ENCODE peak calls at places on chromosomes 12 and 14, in seven cellular contexts. One of them, this sample, is unnamed.
A peak's percentile ranks its signal among the peaks of the same experiment; 100 is the strongest.

GRCh38 chr12:109919466-109919865 is 19.4 kb downstream of the TCHP start:
- DNase-seq in OCI-LY7: no peak
- DNase-seq in GM23338: no peak
- DNase-seq in PC-9: no peak
- DNase-seq in PC-3: no peak
- DNase-seq in SK-N-SH: peak; percentile 50
- DNase-seq in MM.1S: no peak
- DNase-seq in this sample: no peak

GRCh38 chr14:69522026-69522425 is 37.5 kb downstream of the PLEKHD1 start:
- DNase-seq in OCI-LY7: no peak
- DNase-seq in GM23338: no peak
- DNase-seq in PC-9: no peak
- DNase-seq in PC-3: no peak
- DNase-seq in SK-N-SH: no peak
- DNase-seq in MM.1S: no peak
- DNase-seq in this sample: no peak

GRCh38 chr12:50524621-50525020 is 19.8 kb downstream of the DIP2B start:
- DNase-seq in OCI-LY7: no peak
- DNase-seq in GM23338: no peak
- DNase-seq in PC-9: no peak
- DNase-seq in PC-3: no peak
- DNase-seq in SK-N-SH: no peak
- DNase-seq in MM.1S: no peak
- DNase-seq in this sample: no peak

GRCh38 chr12:124169577-124169976 is 125.3 kb upstream of the RFLNA start:
- DNase-seq in OCI-LY7: no peak
- DNase-seq in GM23338: no peak
- DNase-seq in PC-9: no peak
- DNase-seq in PC-3: no peak
- DNase-seq in SK-N-SH: no peak
- DNase-seq in MM.1S: no peak
- DNase-seq in this sample: no peak

GRCh38 chr12:70692681-70693288 is 55.6 kb upstream of the PTPRB start:
- DNase-seq in OCI-LY7: peak; percentile 3
- DNase-seq in GM23338: peak; percentile 62
- DNase-seq in PC-9: no peak
- DNase-seq in PC-3: peak; percentile 58
- DNase-seq in SK-N-SH: peak; percentile 16
- DNase-seq in MM.1S: peak; percentile 11
- DNase-seq in this sample: peak; percentile 66

GRCh38 chr14:63596998-63597658 is 44.5 kb downstream of the WDR89 start:
- DNase-seq in OCI-LY7: no peak
- DNase-seq in GM23338: no peak
- DNase-seq in PC-9: no peak
- DNase-seq in PC-3: no peak
- DNase-seq in SK-N-SH: no peak
- DNase-seq in MM.1S: no peak
- DNase-seq in this sample: no peak

GRCh38 chr12:53791735-53792326 is 40.1 kb upstream of the CISTR start:
- DNase-seq in OCI-LY7: peak; percentile 38
- DNase-seq in GM23338: peak; percentile 80
- DNase-seq in PC-9: peak; percentile 14
- DNase-seq in PC-3: peak; percentile 37
- DNase-seq in SK-N-SH: no peak
- DNase-seq in MM.1S: peak; percentile 20
- DNase-seq in this sample: peak; percentile 28

GRCh38 chr12:6828671-6829531 is 694 bp downstream of the P3H3 start:
- DNase-seq in OCI-LY7: peak; percentile 57
- DNase-seq in GM23338: peak; percentile 89
- DNase-seq in PC-9: no peak
- DNase-seq in PC-3: no peak
- DNase-seq in SK-N-SH: peak; percentile 81
- DNase-seq in MM.1S: no peak
- DNase-seq in this sample: peak; percentile 88

DNA sequence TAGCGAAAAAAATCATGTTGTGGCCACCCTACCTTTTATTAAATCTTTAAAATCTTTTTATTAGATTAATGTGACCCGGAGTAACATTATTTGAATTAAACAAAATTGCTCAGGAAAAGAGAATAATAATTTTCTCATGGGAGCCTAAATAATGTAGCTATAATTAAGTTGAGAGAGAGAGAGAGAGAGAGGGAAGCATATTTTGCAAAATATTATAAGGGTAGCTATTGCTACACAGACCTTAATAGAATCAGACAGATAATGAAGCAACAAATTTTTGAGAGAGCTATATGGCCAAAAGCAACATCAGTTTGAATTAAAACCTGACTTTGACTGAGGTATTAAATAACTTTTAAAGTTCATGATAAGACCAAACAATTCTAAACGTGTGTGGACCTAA is 703.5 kb downstream of the TMTC2 start:
- DNase-seq in OCI-LY7: no peak
- DNase-seq in GM23338: no peak
- DNase-seq in PC-9: no peak
- DNase-seq in PC-3: no peak
- DNase-seq in SK-N-SH: no peak
- DNase-seq in MM.1S: no peak
- DNase-seq in this sample: no peak
- H3K9me2 ChIP-seq in OCI-LY7: no peaks in the 10 kb centered on the region
- H3K9me2 ChIP-seq in GM23338: no peaks in the 10 kb centered on the region
- H3K9me2 ChIP-seq in PC-9: no peaks in the 10 kb centered on the region
- H3K9me2 ChIP-seq in PC-3: no peaks in the 10 kb centered on the region
- H3K9me2 ChIP-seq in SK-N-SH: no peaks in the 10 kb centered on the region
- H3K9me2 ChIP-seq in MM.1S: no peaks in the 10 kb centered on the region
- H3K9me2 ChIP-seq in this sample: no peaks in the 10 kb centered on the region

DNA sequence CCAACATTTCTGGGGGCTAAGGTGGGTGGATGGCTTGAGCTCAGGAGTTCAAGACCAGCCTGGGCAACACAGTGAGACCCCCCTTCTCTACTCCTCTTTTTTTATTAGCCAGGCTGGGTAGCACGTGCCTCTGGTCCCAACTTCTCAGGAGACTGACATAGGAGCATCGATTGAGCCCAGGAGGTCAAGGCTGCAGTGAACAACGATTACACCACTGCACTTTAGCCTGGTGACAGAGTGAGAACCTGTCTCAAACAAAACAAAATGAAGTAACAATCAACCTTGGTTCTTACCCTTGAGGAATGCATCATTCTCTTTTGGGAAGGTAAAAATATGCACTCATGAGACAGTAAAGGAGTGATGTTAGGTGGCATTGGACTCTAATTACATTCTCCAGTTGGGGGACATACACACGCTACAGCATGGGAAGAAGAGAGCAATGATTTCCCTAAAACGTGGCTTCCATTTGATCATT is 3.9 kb upstream of the NIN start:
- DNase-seq in OCI-LY7: no peak
- DNase-seq in GM23338: no peak
- DNase-seq in PC-9: no peak
- DNase-seq in PC-3: no peak
- DNase-seq in SK-N-SH: no peak
- DNase-seq in MM.1S: no peak
- DNase-seq in this sample: no peak
- H3K9me2 ChIP-seq in OCI-LY7: no peaks in the 10 kb centered on the region
- H3K9me2 ChIP-seq in GM23338: no peaks in the 10 kb centered on the region
- H3K9me2 ChIP-seq in PC-9: no peaks in the 10 kb centered on the region
- H3K9me2 ChIP-seq in PC-3: no peaks in the 10 kb centered on the region
- H3K9me2 ChIP-seq in SK-N-SH: no peaks in the 10 kb centered on the region
- H3K9me2 ChIP-seq in MM.1S: no peaks in the 10 kb centered on the region
- H3K9me2 ChIP-seq in this sample: no peaks in the 10 kb centered on the region

DNA sequence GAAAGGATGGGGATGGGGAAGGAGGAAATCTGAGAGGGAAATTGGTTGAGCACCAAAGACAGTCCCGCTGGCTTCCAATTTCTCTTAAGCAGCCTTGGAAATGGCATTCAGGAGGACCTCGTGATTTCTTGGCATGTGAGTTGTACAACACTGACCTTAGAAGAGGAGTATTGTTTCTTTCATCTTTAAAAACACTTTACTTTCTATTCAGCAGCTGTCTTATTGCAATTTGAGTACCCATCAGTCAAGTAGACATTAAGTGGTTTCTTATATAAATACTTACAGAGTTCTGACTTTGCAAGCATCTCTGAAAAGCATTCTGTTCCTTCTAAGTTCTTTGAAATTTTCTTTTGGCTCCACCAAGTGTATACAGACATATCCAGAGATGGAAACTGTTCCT is 83.2 kb downstream of the LMNTD1 start:
- DNase-seq in OCI-LY7: no peak
- DNase-seq in GM23338: no peak
- DNase-seq in PC-9: no peak
- DNase-seq in PC-3: no peak
- DNase-seq in SK-N-SH: no peak
- DNase-seq in MM.1S: no peak
- DNase-seq in this sample: no peak
- H3K9me2 ChIP-seq in OCI-LY7: no peaks in the 10 kb centered on the region
- H3K9me2 ChIP-seq in GM23338: peaks cover 5% of the 10 kb centered on the region
- H3K9me2 ChIP-seq in PC-9: no peaks in the 10 kb centered on the region
- H3K9me2 ChIP-seq in PC-3: peaks cover 3% of the 10 kb centered on the region
- H3K9me2 ChIP-seq in SK-N-SH: no peaks in the 10 kb centered on the region
- H3K9me2 ChIP-seq in MM.1S: no peaks in the 10 kb centered on the region
- H3K9me2 ChIP-seq in this sample: no peaks in the 10 kb centered on the region

DNA sequence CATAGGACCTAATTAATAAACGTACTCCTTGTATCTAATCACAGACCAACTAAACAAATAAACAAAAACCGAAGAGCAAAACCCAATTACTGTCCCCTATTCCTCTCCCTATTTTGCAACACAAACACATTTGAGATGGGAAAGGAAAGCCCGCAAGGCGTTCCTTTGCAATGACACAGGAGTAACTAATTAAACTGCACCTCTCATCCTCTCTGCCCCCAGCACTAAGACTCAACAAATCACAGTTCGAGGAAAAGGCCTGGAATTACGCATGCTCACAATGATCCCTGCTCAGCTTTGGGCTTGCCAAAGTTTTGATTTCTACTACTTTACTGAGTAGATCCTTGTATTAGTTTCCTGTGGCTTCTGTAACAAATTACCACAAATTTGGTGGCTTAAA is 122.8 kb downstream of the NAV3 start:
- DNase-seq in OCI-LY7: no peak
- DNase-seq in GM23338: peak; percentile 19
- DNase-seq in PC-9: no peak
- DNase-seq in PC-3: no peak
- DNase-seq in SK-N-SH: no peak
- DNase-seq in MM.1S: no peak
- DNase-seq in this sample: no peak
- H3K9me2 ChIP-seq in OCI-LY7: no peaks in the 10 kb centered on the region
- H3K9me2 ChIP-seq in GM23338: no peaks in the 10 kb centered on the region
- H3K9me2 ChIP-seq in PC-9: no peaks in the 10 kb centered on the region
- H3K9me2 ChIP-seq in PC-3: no peaks in the 10 kb centered on the region
- H3K9me2 ChIP-seq in SK-N-SH: no peaks in the 10 kb centered on the region
- H3K9me2 ChIP-seq in MM.1S: no peaks in the 10 kb centered on the region
- H3K9me2 ChIP-seq in this sample: no peaks in the 10 kb centered on the region

GRCh38 chr14:26394114-26394855 is 203.5 kb downstream of the NOVA1 start:
- DNase-seq in OCI-LY7: no peak
- DNase-seq in GM23338: peak; percentile 43
- DNase-seq in PC-9: peak; percentile 54
- DNase-seq in PC-3: peak; percentile 59
- DNase-seq in SK-N-SH: peak; percentile 23
- DNase-seq in MM.1S: no peak
- DNase-seq in this sample: peak; percentile 47
- H3K9me2 ChIP-seq in OCI-LY7: no peaks in the 10 kb centered on the region
- H3K9me2 ChIP-seq in GM23338: no peaks in the 10 kb centered on the region
- H3K9me2 ChIP-seq in PC-9: no peaks in the 10 kb centered on the region
- H3K9me2 ChIP-seq in PC-3: no peaks in the 10 kb centered on the region
- H3K9me2 ChIP-seq in SK-N-SH: no peaks in the 10 kb centered on the region
- H3K9me2 ChIP-seq in MM.1S: no peaks in the 10 kb centered on the region
- H3K9me2 ChIP-seq in this sample: no peaks in the 10 kb centered on the region

DNA sequence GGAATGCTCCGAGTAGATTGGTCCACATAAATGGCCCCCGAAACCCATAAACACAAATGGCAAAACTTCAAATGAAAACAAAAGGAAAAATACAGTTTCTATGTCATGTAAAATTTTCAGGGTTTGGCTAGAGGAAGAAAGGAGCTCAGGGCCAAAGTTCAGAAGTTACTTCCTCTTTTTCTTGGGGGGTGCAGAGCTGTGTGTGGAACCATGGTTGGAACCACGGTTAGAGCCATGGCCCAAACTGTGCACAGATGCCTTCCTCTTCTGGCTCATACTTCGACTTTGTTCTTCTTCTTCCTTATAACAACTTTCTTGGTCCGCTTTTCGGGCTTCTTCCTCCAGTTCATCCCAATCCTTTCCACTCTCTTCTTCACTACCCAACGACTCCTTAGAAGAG is 51.7 kb downstream of the MGST1 start:
- DNase-seq in OCI-LY7: no peak
- DNase-seq in GM23338: no peak
- DNase-seq in PC-9: no peak
- DNase-seq in PC-3: no peak
- DNase-seq in SK-N-SH: no peak
- DNase-seq in MM.1S: no peak
- DNase-seq in this sample: no peak
- H3K9me2 ChIP-seq in OCI-LY7: no peaks in the 10 kb centered on the region
- H3K9me2 ChIP-seq in GM23338: no peaks in the 10 kb centered on the region
- H3K9me2 ChIP-seq in PC-9: peaks cover 2% of the 10 kb centered on the region
- H3K9me2 ChIP-seq in PC-3: no peaks in the 10 kb centered on the region
- H3K9me2 ChIP-seq in SK-N-SH: no peaks in the 10 kb centered on the region
- H3K9me2 ChIP-seq in MM.1S: no peaks in the 10 kb centered on the region
- H3K9me2 ChIP-seq in this sample: no peaks in the 10 kb centered on the region

DNA sequence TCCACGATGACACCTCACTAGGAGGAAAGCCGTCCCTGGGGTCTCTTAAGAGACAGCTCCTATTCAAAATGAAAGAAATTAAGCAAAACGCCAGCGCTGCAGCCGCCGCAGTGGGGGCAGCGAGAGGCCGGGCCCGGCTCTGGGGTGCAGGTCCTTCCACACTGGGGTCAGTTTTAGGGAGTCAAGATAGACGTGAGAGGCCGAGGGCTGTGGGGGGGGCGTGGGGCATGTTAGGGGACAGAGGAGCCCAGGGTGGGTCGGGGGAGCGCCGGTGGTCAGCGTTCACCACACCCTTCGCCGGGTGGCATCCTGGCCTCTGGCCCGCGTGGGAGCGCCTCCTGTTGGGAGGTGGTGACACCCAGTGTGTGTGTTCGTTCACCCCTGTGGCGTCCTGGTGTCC is 25.7 kb downstream of the KIF26A start:
- DNase-seq in OCI-LY7: no peak
- DNase-seq in GM23338: no peak
- DNase-seq in PC-9: no peak
- DNase-seq in PC-3: no peak
- DNase-seq in SK-N-SH: no peak
- DNase-seq in MM.1S: no peak
- DNase-seq in this sample: no peak
- H3K9me2 ChIP-seq in OCI-LY7: no peaks in the 10 kb centered on the region
- H3K9me2 ChIP-seq in GM23338: no peaks in the 10 kb centered on the region
- H3K9me2 ChIP-seq in PC-9: no peaks in the 10 kb centered on the region
- H3K9me2 ChIP-seq in PC-3: no peaks in the 10 kb centered on the region
- H3K9me2 ChIP-seq in SK-N-SH: no peaks in the 10 kb centered on the region
- H3K9me2 ChIP-seq in MM.1S: no peaks in the 10 kb centered on the region
- H3K9me2 ChIP-seq in this sample: no peaks in the 10 kb centered on the region